ENCODE peak calls at places on chromosomes 2 and 18, in eight cellular contexts. One of them, this sample, is unnamed.

GRCh38 chr2:219514196-219514761 is at the start of gene ASIC4:
- DNase-seq in SK-N-MC: no peak
- DNase-seq in endothelial cell of umbilical vein: no peak
- DNase-seq in transverse colon: no peak
- DNase-seq in suprapubic skin: no peak
- DNase-seq in prostate gland: no peak
- DNase-seq in GM23338: peak; percentile 50
- DNase-seq in stomach: no peak
- DNase-seq in this sample: no peak

GRCh38 chr2:19228720-19229119 is 129.7 kb downstream of the OSR1 start:
- DNase-seq in SK-N-MC: no peak
- DNase-seq in endothelial cell of umbilical vein: no peak
- DNase-seq in transverse colon: no peak
- DNase-seq in suprapubic skin: no peak
- DNase-seq in prostate gland: peak; percentile 56
- DNase-seq in GM23338: peak; percentile 64
- DNase-seq in stomach: no peak
- DNase-seq in this sample: no peak

GRCh38 chr2:60476206-60476946 is 77.1 kb downstream of the BCL11A start:
- DNase-seq in SK-N-MC: no peak
- DNase-seq in endothelial cell of umbilical vein: no peak
- DNase-seq in transverse colon: peak; percentile 44
- DNase-seq in suprapubic skin: no peak
- DNase-seq in prostate gland: no peak
- DNase-seq in GM23338: peak; percentile 62
- DNase-seq in stomach: peak; percentile 84
- DNase-seq in this sample: no peak

GRCh38 chr2:73907840-73908452 is 15.1 kb downstream of the ACTG2 start:
- DNase-seq in SK-N-MC: no peak
- DNase-seq in endothelial cell of umbilical vein: no peak
- DNase-seq in transverse colon: peak; percentile 38
- DNase-seq in suprapubic skin: no peak
- DNase-seq in prostate gland: no peak
- DNase-seq in GM23338: peak; percentile 83
- DNase-seq in stomach: no peak
- DNase-seq in this sample: peak; percentile 44

GRCh38 chr18:75231053-75231406 is 20.4 kb downstream of the TSHZ1 start:
- DNase-seq in SK-N-MC: no peak
- DNase-seq in endothelial cell of umbilical vein: no peak
- DNase-seq in transverse colon: no peak
- DNase-seq in suprapubic skin: no peak
- DNase-seq in prostate gland: no peak
- DNase-seq in GM23338: no peak
- DNase-seq in stomach: no peak
- DNase-seq in this sample: no peak

GRCh38 chr2:2843969-2844548 is 513.0 kb upstream of the MYT1L start:
- DNase-seq in SK-N-MC: no peak
- DNase-seq in endothelial cell of umbilical vein: no peak
- DNase-seq in transverse colon: no peak
- DNase-seq in suprapubic skin: peak; percentile 9
- DNase-seq in prostate gland: no peak
- DNase-seq in GM23338: peak; percentile 58
- DNase-seq in stomach: no peak
- DNase-seq in this sample: no peak

GRCh38 chr2:9206991-9207640 is 504 bp downstream of the ASAP2 start:
- DNase-seq in SK-N-MC: no peak
- DNase-seq in endothelial cell of umbilical vein: peak; percentile 27
- DNase-seq in transverse colon: peak; percentile 31
- DNase-seq in suprapubic skin: no peak
- DNase-seq in prostate gland: peak; percentile 22
- DNase-seq in GM23338: peak; percentile 56
- DNase-seq in stomach: no peak
- DNase-seq in this sample: no peak

GRCh38 chr2:72613931-72614330 is 211.9 kb downstream of the EXOC6B start:
- DNase-seq in SK-N-MC: no peak
- DNase-seq in endothelial cell of umbilical vein: no peak
- DNase-seq in transverse colon: no peak
- DNase-seq in suprapubic skin: no peak
- DNase-seq in prostate gland: no peak
- DNase-seq in GM23338: no peak
- DNase-seq in stomach: no peak
- DNase-seq in this sample: no peak

GRCh38 chr2:85578243-85579180 is 1.1 kb downstream of the VAMP8 start:
- DNase-seq in SK-N-MC: no peak
- DNase-seq in endothelial cell of umbilical vein: no peak
- DNase-seq in transverse colon: peak; percentile 62
- DNase-seq in suprapubic skin: peak; percentile 85
- DNase-seq in prostate gland: no peak
- DNase-seq in GM23338: no peak
- DNase-seq in stomach: peak; percentile 63
- DNase-seq in this sample: no peak

GRCh38 chr2:163086940-163087339 is 248.4 kb upstream of the KCNH7 start:
- DNase-seq in SK-N-MC: no peak
- DNase-seq in endothelial cell of umbilical vein: no peak
- DNase-seq in transverse colon: no peak
- DNase-seq in suprapubic skin: no peak
- DNase-seq in prostate gland: no peak
- DNase-seq in GM23338: no peak
- DNase-seq in stomach: no peak
- DNase-seq in this sample: no peak

GRCh38 chr18:10702196-10702595 is 176.4 kb downstream of the NAPG start:
- DNase-seq in SK-N-MC: no peak
- DNase-seq in endothelial cell of umbilical vein: no peak
- DNase-seq in transverse colon: no peak
- DNase-seq in suprapubic skin: no peak
- DNase-seq in prostate gland: no peak
- DNase-seq in GM23338: no peak
- DNase-seq in stomach: no peak
- DNase-seq in this sample: no peak
- TF ChIP-seq POLR2AphosphoS5 in SK-N-MC: no peak
- TF ChIP-seq POLR2AphosphoS5 in endothelial cell of umbilical vein: no peak
- TF ChIP-seq POLR2AphosphoS5 in transverse colon: no peak
- TF ChIP-seq POLR2AphosphoS5 in suprapubic skin: no peak
- TF ChIP-seq POLR2AphosphoS5 in prostate gland: no peak
- TF ChIP-seq POLR2AphosphoS5 in GM23338: no peak
- TF ChIP-seq POLR2AphosphoS5 in stomach: no peak
- TF ChIP-seq POLR2AphosphoS5 in this sample: no peak

GRCh38 chr18:9643549-9643948 is 29.2 kb upstream of the PPP4R1 start:
- DNase-seq in SK-N-MC: peak; percentile 90
- DNase-seq in endothelial cell of umbilical vein: peak; percentile 92
- DNase-seq in transverse colon: no peak
- DNase-seq in suprapubic skin: no peak
- DNase-seq in prostate gland: peak; percentile 27
- DNase-seq in GM23338: peak; percentile 96
- DNase-seq in stomach: no peak
- DNase-seq in this sample: no peak
- TF ChIP-seq POLR2AphosphoS5 in SK-N-MC: no peak
- TF ChIP-seq POLR2AphosphoS5 in endothelial cell of umbilical vein: peak; percentile 39
- TF ChIP-seq POLR2AphosphoS5 in transverse colon: peak; percentile 10
- TF ChIP-seq POLR2AphosphoS5 in suprapubic skin: no peak
- TF ChIP-seq POLR2AphosphoS5 in prostate gland: peak; percentile 46
- TF ChIP-seq POLR2AphosphoS5 in GM23338: no peak
- TF ChIP-seq POLR2AphosphoS5 in stomach: peak; percentile 65
- TF ChIP-seq POLR2AphosphoS5 in this sample: no peak

GRCh38 chr2:47344890-47345583 is 57.9 kb upstream of the MSH2 start:
- DNase-seq in SK-N-MC: peak; percentile 22
- DNase-seq in endothelial cell of umbilical vein: peak; percentile 93
- DNase-seq in transverse colon: peak; percentile 91
- DNase-seq in suprapubic skin: peak; percentile 84
- DNase-seq in prostate gland: peak; percentile 87
- DNase-seq in GM23338: peak; percentile 99
- DNase-seq in stomach: peak; percentile 88
- DNase-seq in this sample: no peak
- TF ChIP-seq POLR2AphosphoS5 in SK-N-MC: peak; percentile 48
- TF ChIP-seq POLR2AphosphoS5 in endothelial cell of umbilical vein: peak; percentile 91
- TF ChIP-seq POLR2AphosphoS5 in transverse colon: peak; percentile 52
- TF ChIP-seq POLR2AphosphoS5 in suprapubic skin: no peak
- TF ChIP-seq POLR2AphosphoS5 in prostate gland: peak; percentile 72
- TF ChIP-seq POLR2AphosphoS5 in GM23338: peak; percentile 74
- TF ChIP-seq POLR2AphosphoS5 in stomach: peak; percentile 67
- TF ChIP-seq POLR2AphosphoS5 in this sample: no peak

GRCh38 chr2:177275671-177276070 is 11.1 kb upstream of the NFE2L2 start:
- DNase-seq in SK-N-MC: no peak
- DNase-seq in endothelial cell of umbilical vein: peak; percentile 61
- DNase-seq in transverse colon: no peak
- DNase-seq in suprapubic skin: no peak
- DNase-seq in prostate gland: no peak
- DNase-seq in GM23338: no peak
- DNase-seq in stomach: no peak
- DNase-seq in this sample: no peak

GRCh38 chr2:177271981-177272666 is 7.6 kb upstream of the NFE2L2 start:
- DNase-seq in SK-N-MC: no peak
- DNase-seq in endothelial cell of umbilical vein: no peak
- DNase-seq in transverse colon: no peak
- DNase-seq in suprapubic skin: no peak
- DNase-seq in prostate gland: no peak
- DNase-seq in GM23338: no peak
- DNase-seq in stomach: no peak
- DNase-seq in this sample: no peak

GRCh38 chr2:177273456-177273855 is 8.9 kb upstream of the NFE2L2 start:
- DNase-seq in SK-N-MC: no peak
- DNase-seq in endothelial cell of umbilical vein: no peak
- DNase-seq in transverse colon: no peak
- DNase-seq in suprapubic skin: no peak
- DNase-seq in prostate gland: no peak
- DNase-seq in GM23338: no peak
- DNase-seq in stomach: no peak
- DNase-seq in this sample: no peak

GRCh38 chr2:177272765-177273164 is 8.2 kb upstream of the NFE2L2 start:
- DNase-seq in SK-N-MC: no peak
- DNase-seq in endothelial cell of umbilical vein: no peak
- DNase-seq in transverse colon: no peak
- DNase-seq in suprapubic skin: no peak
- DNase-seq in prostate gland: no peak
- DNase-seq in GM23338: no peak
- DNase-seq in stomach: no peak
- DNase-seq in this sample: no peak

GRCh38 chr2:177275041-177275440 is 10.5 kb upstream of the NFE2L2 start:
- DNase-seq in SK-N-MC: no peak
- DNase-seq in endothelial cell of umbilical vein: peak; percentile 86
- DNase-seq in transverse colon: no peak
- DNase-seq in suprapubic skin: no peak
- DNase-seq in prostate gland: peak; percentile 25
- DNase-seq in GM23338: no peak
- DNase-seq in stomach: no peak
- DNase-seq in this sample: no peak
- TF ChIP-seq POLR2AphosphoS5 in SK-N-MC: no peak
- TF ChIP-seq POLR2AphosphoS5 in endothelial cell of umbilical vein: peak; percentile 39
- TF ChIP-seq POLR2AphosphoS5 in transverse colon: peak; percentile 24
- TF ChIP-seq POLR2AphosphoS5 in suprapubic skin: no peak
- TF ChIP-seq POLR2AphosphoS5 in prostate gland: peak; percentile 85
- TF ChIP-seq POLR2AphosphoS5 in GM23338: no peak
- TF ChIP-seq POLR2AphosphoS5 in stomach: peak; percentile 86
- TF ChIP-seq POLR2AphosphoS5 in this sample: no peak

DNA sequence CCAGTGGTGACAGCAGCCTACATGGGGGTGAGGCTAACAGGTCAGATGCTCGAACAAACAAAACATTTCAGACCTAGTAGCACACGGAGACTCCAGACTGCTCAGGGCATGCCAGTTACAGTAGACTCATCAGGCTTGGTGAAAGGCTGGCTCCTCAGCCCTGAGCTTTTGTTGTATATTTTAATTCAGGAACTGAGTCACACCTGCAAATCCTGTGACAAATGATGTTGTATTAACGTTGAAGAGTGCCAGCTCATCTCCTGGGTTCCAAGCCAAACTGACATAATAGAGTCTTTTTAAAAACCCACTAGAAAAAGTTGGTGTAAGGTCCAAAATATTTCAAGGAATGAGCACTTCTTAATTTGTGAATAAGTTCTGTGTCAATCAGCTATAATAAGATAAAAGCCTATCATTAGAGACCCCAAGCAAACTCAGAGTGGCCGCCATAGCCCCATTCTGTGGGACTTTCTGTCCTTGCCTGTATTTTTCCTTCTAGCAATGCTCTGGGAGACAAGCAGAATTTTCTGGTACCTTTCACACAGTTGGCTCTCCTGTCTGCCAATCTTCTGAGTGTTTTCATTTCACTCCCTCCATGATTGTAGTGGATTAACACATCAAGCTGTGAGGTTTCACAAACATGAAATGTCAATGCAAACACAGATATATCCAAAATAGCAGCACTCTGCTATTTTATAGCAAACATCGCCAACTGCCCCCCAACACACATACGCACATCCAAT is 65.1 kb downstream of the C1D start:
- DNase-seq in SK-N-MC: no peak
- DNase-seq in endothelial cell of umbilical vein: peak; percentile 87
- DNase-seq in transverse colon: no peak
- DNase-seq in suprapubic skin: no peak
- DNase-seq in prostate gland: no peak
- DNase-seq in GM23338: no peak
- DNase-seq in stomach: no peak
- DNase-seq in this sample: no peak
- TF ChIP-seq POLR2AphosphoS5 in SK-N-MC: no peak
- TF ChIP-seq POLR2AphosphoS5 in endothelial cell of umbilical vein: peak; percentile 84
- TF ChIP-seq POLR2AphosphoS5 in transverse colon: no peak
- TF ChIP-seq POLR2AphosphoS5 in suprapubic skin: no peak
- TF ChIP-seq POLR2AphosphoS5 in prostate gland: no peak
- TF ChIP-seq POLR2AphosphoS5 in GM23338: no peak
- TF ChIP-seq POLR2AphosphoS5 in stomach: no peak
- TF ChIP-seq POLR2AphosphoS5 in this sample: no peak